ENCODE peak calls at places on chromosomes 4 and X, in four cellular contexts. One of them, this sample, is unnamed.

GRCh38 chr4:2006367-2006766 is 2.4 kb downstream of the NELFA start:
- DNase-seq in K562: no peak
- DNase-seq in HepG2: no peak
- DNase-seq in GM12878: no peak
- DNase-seq in this sample: no peak

GRCh38 chrX:129493643-129494042 is 29.6 kb downstream of the SMARCA1 start:
- DNase-seq in K562: no peak
- DNase-seq in GM12878: no peak
- DNase-seq in HepG2: no peak
- DNase-seq in this sample: no peak

GRCh38 chr4:123597586-123597985 is 201.0 kb downstream of the SPRY1 start:
- DNase-seq in HepG2: no peak
- DNase-seq in GM12878: no peak
- DNase-seq in K562: no peak
- DNase-seq in this sample: no peak

GRCh38 chrX:134821370-134821769 is 163.1 kb upstream of the PLAC1 start:
- DNase-seq in HepG2: no peak
- DNase-seq in K562: no peak
- DNase-seq in GM12878: no peak
- DNase-seq in this sample: no peak

GRCh38 chr4:168765322-168765721 is 244.7 kb downstream of the CBR4 start:
- DNase-seq in GM12878: no peak
- DNase-seq in HepG2: no peak
- DNase-seq in K562: no peak
- DNase-seq in this sample: no peak

GRCh38 chr4:71355045-71355444 is 16.2 kb downstream of the SLC4A4 start:
- DNase-seq in HepG2: no peak
- DNase-seq in K562: no peak
- DNase-seq in GM12878: no peak
- DNase-seq in this sample: peak; percentile 15

GRCh38 chrX:40871385-40872082 is 136.2 kb upstream of the MED14 start:
- DNase-seq in K562: no peak
- DNase-seq in HepG2: no peak
- DNase-seq in GM12878: peak; percentile 87
- DNase-seq in this sample: no peak

GRCh38 chr4:25900310-25900709 is 13.7 kb upstream of the SMIM20 start:
- DNase-seq in K562: no peak
- DNase-seq in HepG2: no peak
- DNase-seq in GM12878: no peak
- DNase-seq in this sample: no peak

GRCh38 chr4:144733566-144733965 is 87.6 kb downstream of the HHIP start:
- DNase-seq in HepG2: no peak
- DNase-seq in GM12878: no peak
- DNase-seq in K562: no peak
- DNase-seq in this sample: no peak

GRCh38 chrX:149504226-149504914 is 736 bp downstream of the IDS start:
- DNase-seq in HepG2: no peak
- DNase-seq in GM12878: no peak
- DNase-seq in K562: peak; percentile 39
- DNase-seq in this sample: peak; percentile 63

GRCh38 chr4:140091305-140091704 is 62.7 kb downstream of the MAML3 start:
- DNase-seq in HepG2: no peak
- DNase-seq in K562: no peak
- DNase-seq in GM12878: no peak
- DNase-seq in this sample: no peak

GRCh38 chr4:21678711-21679110 is 269.9 kb downstream of the KCNIP4 start:
- DNase-seq in HepG2: no peak
- DNase-seq in GM12878: no peak
- DNase-seq in K562: no peak
- DNase-seq in this sample: no peak

GRCh38 chrX:27438937-27439336 is 24.2 kb downstream of the PPP4R3C start:
- DNase-seq in GM12878: no peak
- DNase-seq in K562: no peak
- DNase-seq in HepG2: peak; percentile 36
- DNase-seq in this sample: no peak

GRCh38 chr4:23060776-23061175 is 368.0 kb downstream of the GBA3 start:
- DNase-seq in HepG2: no peak
- DNase-seq in GM12878: no peak
- DNase-seq in K562: no peak
- DNase-seq in this sample: no peak

GRCh38 chrX:107563851-107564250 is 64.5 kb upstream of the PRPS1 start:
- DNase-seq in HepG2: no peak
- DNase-seq in GM12878: no peak
- DNase-seq in K562: no peak
- DNase-seq in this sample: no peak

GRCh38 chr4:30721353-30722091 is 1.4 kb downstream of the PCDH7 start:
- DNase-seq in HepG2: no peak
- DNase-seq in GM12878: no peak
- DNase-seq in K562: no peak
- DNase-seq in this sample: no peak

GRCh38 chr4:150181536-150181935 is 103.3 kb downstream of the DCLK2 start:
- DNase-seq in HepG2: no peak
- DNase-seq in GM12878: no peak
- DNase-seq in K562: no peak
- DNase-seq in this sample: no peak

GRCh38 chrX:12292996-12293765 is 154.9 kb downstream of the FRMPD4 start:
- DNase-seq in GM12878: no peak
- DNase-seq in HepG2: no peak
- DNase-seq in K562: no peak
- DNase-seq in this sample: no peak

GRCh38 chrX:51456246-51456645 is 40.1 kb downstream of the NUDT11 start:
- DNase-seq in HepG2: no peak
- DNase-seq in K562: no peak
- DNase-seq in GM12878: no peak
- DNase-seq in this sample: no peak

GRCh38 chrX:106932492-106932923 is 12.3 kb downstream of the CLDN2 start:
- DNase-seq in HepG2: peak; percentile 78
- DNase-seq in K562: no peak
- DNase-seq in GM12878: no peak
- DNase-seq in this sample: no peak

GRCh38 chr4:149823770-149824221 is 8.2 kb upstream of the IQCM start:
- DNase-seq in HepG2: no peak
- DNase-seq in K562: no peak
- DNase-seq in GM12878: no peak
- DNase-seq in this sample: no peak

GRCh38 chr4:92047209-92047877 is 256.4 kb upstream of the GRID2 start:
- DNase-seq in GM12878: no peak
- DNase-seq in HepG2: no peak
- DNase-seq in K562: no peak
- DNase-seq in this sample: no peak

GRCh38 chr4:94570558-94570957 is 118.8 kb downstream of the PDLIM5 start:
- DNase-seq in K562: no peak
- DNase-seq in HepG2: no peak
- DNase-seq in GM12878: no peak
- DNase-seq in this sample: peak; percentile 13

GRCh38 chr4:7854697-7855370 is 84.8 kb downstream of the AFAP1 start:
- DNase-seq in K562: no peak
- DNase-seq in GM12878: peak; percentile 23
- DNase-seq in HepG2: no peak
- DNase-seq in this sample: no peak

GRCh38 chr4:8588196-8588470 is 4.4 kb upstream of the CPZ start:
- DNase-seq in GM12878: no peak
- DNase-seq in K562: no peak
- DNase-seq in HepG2: no peak
- DNase-seq in this sample: no peak

GRCh38 chr4:107380836-107381438 is 339.1 kb downstream of the PAPSS1 start:
- DNase-seq in GM12878: no peak
- DNase-seq in K562: no peak
- DNase-seq in HepG2: no peak
- DNase-seq in this sample: no peak

GRCh38 chrX:145552643-145553042 is 265.0 kb upstream of the SLITRK2 start:
- DNase-seq in HepG2: no peak
- DNase-seq in GM12878: no peak
- DNase-seq in K562: no peak
- DNase-seq in this sample: no peak

GRCh38 chr4:55866290-55866907 is 13.0 kb downstream of the EXOC1 start:
- DNase-seq in HepG2: no peak
- DNase-seq in K562: peak; percentile 37
- DNase-seq in GM12878: peak; percentile 15
- DNase-seq in this sample: no peak

GRCh38 chr4:118776166-118776954 is 59.6 kb downstream of the SEC24D start:
- DNase-seq in K562: no peak
- DNase-seq in HepG2: no peak
- DNase-seq in GM12878: no peak
- DNase-seq in this sample: no peak

GRCh38 chr4:118774989-118775388 is 60.9 kb downstream of the SEC24D start:
- DNase-seq in GM12878: no peak
- DNase-seq in HepG2: no peak
- DNase-seq in K562: no peak
- DNase-seq in this sample: no peak

GRCh38 chr4:118773082-118773792 is 62.7 kb downstream of the SEC24D start:
- DNase-seq in GM12878: no peak
- DNase-seq in K562: no peak
- DNase-seq in HepG2: no peak
- DNase-seq in this sample: no peak

GRCh38 chr4:118774321-118774720 is 61.6 kb downstream of the SEC24D start:
- DNase-seq in HepG2: no peak
- DNase-seq in GM12878: no peak
- DNase-seq in K562: no peak
- DNase-seq in this sample: no peak

DNA sequence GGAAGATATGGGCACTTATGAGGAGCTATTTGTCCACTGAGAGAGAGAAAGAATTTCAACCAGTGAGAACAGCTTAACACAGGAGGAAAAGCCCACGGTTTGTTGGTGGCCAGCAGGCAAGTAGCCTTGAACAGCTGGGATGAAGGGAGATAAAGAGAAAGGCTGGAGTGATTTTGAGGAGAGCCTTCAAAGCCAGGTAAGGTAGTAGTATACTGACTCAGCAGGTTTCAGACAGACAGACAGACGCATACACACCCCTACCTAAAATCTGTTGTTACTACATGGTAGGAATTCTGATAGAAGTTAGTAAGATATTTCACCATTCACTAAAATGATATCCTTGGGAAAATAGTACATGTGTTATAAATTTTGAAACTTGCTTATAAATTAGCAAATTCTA is 60.5 kb downstream of the SEC24D start:
- DNase-seq in K562: no peak
- DNase-seq in HepG2: no peak
- DNase-seq in GM12878: no peak
- DNase-seq in this sample: no peak
- TF ChIP-seq TARDBP in K562: no peak
- TF ChIP-seq TARDBP in HepG2: no peak
- TF ChIP-seq TARDBP in GM12878: no peak
- TF ChIP-seq TARDBP in this sample: no peak

GRCh38 chr4:164731827-164732474 is 22.0 kb upstream of the SMIM31 start:
- DNase-seq in HepG2: peak; percentile 20
- DNase-seq in K562: peak; percentile 67
- DNase-seq in GM12878: peak; percentile 3
- DNase-seq in this sample: peak; percentile 68
- TF ChIP-seq TARDBP in HepG2: no peak
- TF ChIP-seq TARDBP in K562: no peak
- TF ChIP-seq TARDBP in GM12878: no peak
- TF ChIP-seq TARDBP in this sample: no peak

DNA sequence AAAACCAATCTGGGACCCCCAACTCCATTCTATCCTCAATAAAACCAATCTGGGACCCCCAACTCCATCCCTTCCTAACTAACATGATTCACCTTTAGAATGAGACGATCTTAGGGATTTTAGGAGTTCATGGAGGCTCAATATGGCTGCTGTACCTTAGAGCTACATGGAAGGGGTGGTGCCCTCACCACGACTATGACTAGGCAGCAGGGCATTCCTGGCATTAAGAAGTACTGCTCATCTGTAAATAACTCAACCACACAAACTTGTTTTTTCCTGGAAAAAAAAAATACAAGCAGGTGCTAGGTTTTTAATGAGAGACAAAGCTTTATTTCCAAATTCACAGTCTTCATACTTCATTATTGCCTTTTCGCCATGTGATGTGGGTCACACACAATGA is 346.5 kb upstream of the FAT1 start:
- DNase-seq in GM12878: no peak
- DNase-seq in HepG2: no peak
- DNase-seq in K562: no peak
- DNase-seq in this sample: no peak
- TF ChIP-seq TARDBP in GM12878: no peak
- TF ChIP-seq TARDBP in HepG2: no peak
- TF ChIP-seq TARDBP in K562: no peak
- TF ChIP-seq TARDBP in this sample: no peak

GRCh38 chr4:155632314-155632713 is 34.3 kb upstream of the GUCY1A1 start:
- DNase-seq in HepG2: no peak
- DNase-seq in K562: no peak
- DNase-seq in GM12878: no peak
- DNase-seq in this sample: no peak
- TF ChIP-seq TARDBP in HepG2: no peak
- TF ChIP-seq TARDBP in K562: no peak
- TF ChIP-seq TARDBP in GM12878: no peak
- TF ChIP-seq TARDBP in this sample: no peak

GRCh38 chrX:140475025-140475424 is 29.8 kb downstream of the SOX3 start:
- DNase-seq in K562: no peak
- DNase-seq in GM12878: no peak
- DNase-seq in HepG2: no peak
- DNase-seq in this sample: no peak

GRCh38 chrX:140477987-140478386 is 26.9 kb downstream of the SOX3 start:
- DNase-seq in K562: no peak
- DNase-seq in GM12878: no peak
- DNase-seq in HepG2: no peak
- DNase-seq in this sample: no peak

DNA sequence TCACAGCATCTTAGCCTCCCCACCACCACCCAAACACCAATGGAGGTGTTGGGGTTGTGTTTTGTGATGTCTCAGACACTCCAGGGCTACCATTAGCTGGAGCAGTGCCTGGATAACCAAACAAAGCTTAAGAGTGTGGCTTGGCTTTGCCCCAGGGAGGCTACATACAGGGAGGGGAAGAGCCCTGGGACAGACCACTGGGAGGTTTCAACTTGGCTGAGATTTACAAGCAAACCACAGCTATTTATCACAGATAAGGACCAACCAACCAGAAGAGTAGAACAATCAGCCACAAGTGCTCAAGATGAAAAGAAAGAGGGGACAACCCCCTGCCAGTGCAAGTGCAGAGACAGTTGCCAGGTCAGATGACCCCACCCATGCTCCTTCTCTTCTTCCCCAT is 24.1 kb downstream of the SOX3 start:
- DNase-seq in HepG2: no peak
- DNase-seq in GM12878: no peak
- DNase-seq in K562: no peak
- DNase-seq in this sample: no peak
- TF ChIP-seq TARDBP in HepG2: no peak
- TF ChIP-seq TARDBP in GM12878: no peak
- TF ChIP-seq TARDBP in K562: no peak
- TF ChIP-seq TARDBP in this sample: no peak

This sample was measured in HEK293T.